ENCODE peak calls at places on chromosomes 7 and 10, in five cellular contexts. U is spleen, V is tibial nerve, M is heart left ventricle, W is neuronal stem cell. C is an unnamed sample.

GRCh38 chr7:118245267-118246040 is 20.9 kb downstream of the ANKRD7 start:
- DNase-seq in W (no peak), V (no peak), U (no peak), M (no peak), C (no peak)

GRCh38 chr7:155637155-155637554 is 7.3 kb upstream of the RBM33 start:
- DNase-seq in M (no peak), U (no peak), W (no peak), V (no peak), C (no peak)

GRCh38 chr7:107966701-107967100 is 36.3 kb downstream of the LAMB1 start:
- DNase-seq in V (no peak), U (no peak), W (peak; percentile 20), M (peak; percentile 75), C (no peak)

GRCh38 chr10:47020491-47020890 is 109.3 kb downstream of the PTPN20 start:
- DNase-seq in W (no peak), U (peak; percentile 72), V (no peak), M (no peak), C (no peak)

GRCh38 chr7:15303357-15303756 is 258.5 kb downstream of the AGMO start:
- DNase-seq in M (no peak), U (no peak), V (no peak), W (no peak), C (no peak)

GRCh38 chr7:126040114-126041045 is 1110.8 kb upstream of the POT1 start:
- DNase-seq in M (no peak), W (no peak), V (no peak), U (no peak), C (no peak)

GRCh38 chr10:47167591-47167990 is 132.4 kb upstream of the GDF10 start:
- DNase-seq in U (no peak), W (no peak), V (no peak), M (no peak), C (no peak)

GRCh38 chr10:132298038-132298935 is 9.5 kb downstream of the STK32C start:
- DNase-seq in W (no peak), U (peak; percentile 64), V (no peak), M (peak; percentile 12), C (no peak)

GRCh38 chr7:80324032-80324431 is 187.8 kb downstream of the GNAT3 start:
- DNase-seq in U (no peak), M (no peak), W (no peak), V (no peak), C (no peak)

GRCh38 chr10:125029584-125030242 is 87.8 kb downstream of the ZRANB1 start:
- DNase-seq in U (no peak), M (no peak), V (no peak), W (no peak), C (no peak)

GRCh38 chr10:8100366-8100765 is 45.9 kb downstream of the GATA3 start:
- DNase-seq in V (no peak), W (no peak), M (no peak), U (no peak), C (no peak)

GRCh38 chr10:86085136-86085535 is 281.5 kb downstream of the GRID1 start:
- DNase-seq in M (no peak), V (no peak), U (peak; percentile 66), W (no peak), C (no peak)

GRCh38 chr10:62561151-62561550 is 187.0 kb downstream of the ZNF365 start:
- DNase-seq in M (no peak), W (no peak), V (no peak), U (no peak), C (no peak)

GRCh38 chr10:114172776-114173555 is 1.0 kb downstream of the CCDC186 start:
- DNase-seq in W (no peak), V (no peak), M (no peak), U (no peak), C (no peak)

GRCh38 chr7:2522780-2523433 is 3.3 kb downstream of the LFNG start:
- DNase-seq in W (peak; percentile 68), V (no peak), U (no peak), M (no peak), C (peak; percentile 38)

GRCh38 chr10:93758911-93759410 is 1.2 kb downstream of the LGI1 start:
- DNase-seq in M (no peak), V (no peak), W (no peak), U (no peak), C (no peak)

GRCh38 chr7:68185641-68186040 is 1189.0 kb downstream of the TYW1 start:
- DNase-seq in W (no peak), V (no peak), M (no peak), U (no peak), C (no peak)

GRCh38 chr10:24462340-24462739 is 253.4 kb downstream of the KIAA1217 start:
- DNase-seq in U (no peak), V (no peak), W (no peak), M (no peak), C (no peak)

GRCh38 chr7:39300276-39300675 is 265.9 kb upstream of the YAE1 start:
- DNase-seq in W (no peak), V (no peak), U (no peak), M (no peak), C (no peak)

GRCh38 chr7:76261935-76262334 is 40.5 kb upstream of the HSPB1 start:
- DNase-seq in U (no peak), M (no peak), W (no peak), V (no peak), C (no peak)

GRCh38 chr10:93384006-93384405 is 98.1 kb downstream of the MYOF start:
- DNase-seq in V (no peak), U (no peak), W (no peak), M (no peak), C (no peak)

GRCh38 chr10:70561051-70561450 is 41.5 kb downstream of the PRF1 start:
- DNase-seq in U (no peak), M (peak; percentile 49), W (no peak), V (no peak), C (peak; percentile 55)

GRCh38 chr10:13816195-13816926 is 229.6 kb downstream of the PRPF18 start:
- DNase-seq in V (peak; percentile 57), M (peak; percentile 89), U (no peak), W (no peak), C (no peak)

GRCh38 chr10:45373003-45373782 is 823 bp upstream of the ALOX5 start:
- DNase-seq in U (peak; percentile 89), W (no peak), V (no peak), M (peak; percentile 41), C (peak; percentile 27)

GRCh38 chr10:18341063-18341462 is 200.8 kb downstream of the CACNB2 start:
- DNase-seq in V (no peak), U (no peak), M (no peak), W (no peak), C (no peak)
- H3K4me3 ChIP-seq in V (peak overlapping the region; percentile 44), U (no peak overlapping the region), M (peak overlapping the region; percentile 55), W (no peak overlapping the region), C (peak overlapping the region; percentile 48)

GRCh38 chr7:35336444-35336843 is 82.5 kb upstream of the TBX20 start:
- DNase-seq in V (no peak), M (peak; percentile 34), W (no peak), U (no peak), C (no peak)
- H3K27ac ChIP-seq in V (no peak overlapping the region), M (no peak overlapping the region), W (no peak overlapping the region), U (no peak overlapping the region), C (no peak overlapping the region)

GRCh38 chr10:12540341-12540781 is 191.0 kb downstream of the CAMK1D start:
- DNase-seq in M (no peak), W (no peak), V (no peak), U (no peak), C (no peak)
- H3K4me3 ChIP-seq in M (no peak overlapping the region), W (no peak overlapping the region), V (no peak overlapping the region), U (no peak overlapping the region), C (no peak overlapping the region)

GRCh38 chr10:91590142-91590903 is 42.5 kb downstream of the PPP1R3C start:
- DNase-seq in M (peak; percentile 69), U (no peak), W (no peak), V (peak; percentile 28), C (peak; percentile 35)
- H3K27ac ChIP-seq in M (peak overlapping the region; percentile 87), U (peak overlapping the region; percentile 45), W (no peak overlapping the region), V (peak overlapping the region; percentile 69), C (peak overlapping the region; percentile 33)

GRCh38 chr7:24834150-24834798 is 77.0 kb upstream of the GSDME start:
- DNase-seq in U (peak; percentile 83), M (peak; percentile 39), W (no peak), V (no peak), C (no peak)
- H3K4me3 ChIP-seq in U (no peak overlapping the region), M (peak overlapping the region; percentile 0), W (no peak overlapping the region), V (no peak overlapping the region), C (no peak overlapping the region)

DNA sequence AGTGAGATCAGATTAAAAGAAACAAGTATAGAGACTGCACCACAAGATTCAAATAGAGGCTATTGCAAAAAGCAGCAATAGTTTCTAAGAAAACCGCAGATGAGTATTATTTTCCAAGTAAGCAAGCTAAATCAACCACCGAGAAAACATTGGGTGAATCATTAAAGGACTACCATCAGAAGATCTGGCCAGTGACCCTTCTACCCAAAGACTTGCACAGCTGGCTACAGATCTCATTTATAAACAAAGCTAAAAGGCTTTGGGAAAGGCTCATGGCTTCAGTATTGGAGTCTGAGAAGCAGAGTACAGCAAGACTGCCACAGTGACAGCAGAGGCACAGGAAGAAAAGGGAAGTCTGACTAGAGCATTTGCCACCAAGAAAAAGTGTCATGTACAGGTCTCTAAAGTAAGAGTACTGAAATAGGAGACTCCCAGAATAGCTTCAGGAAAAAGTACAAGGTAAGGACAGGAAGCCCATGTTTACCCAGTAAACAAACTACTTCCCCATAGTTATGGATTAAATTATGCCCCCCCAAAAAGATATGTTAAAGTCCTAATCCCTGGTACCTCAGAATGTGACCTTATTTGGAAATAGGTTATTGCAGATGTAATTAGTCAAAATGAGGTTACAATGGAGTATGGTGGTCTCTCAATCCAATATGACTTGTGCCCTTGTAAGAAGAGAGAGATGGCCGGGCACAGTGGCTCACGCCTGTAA is 19.0 kb downstream of the STEAP1 start:
- DNase-seq in V (no peak), U (no peak), M (no peak), W (no peak), C (no peak)
- H3K27ac ChIP-seq in V (no peak overlapping the region), U (no peak overlapping the region), M (no peak overlapping the region), W (no peak overlapping the region), C (no peak overlapping the region)

DNA sequence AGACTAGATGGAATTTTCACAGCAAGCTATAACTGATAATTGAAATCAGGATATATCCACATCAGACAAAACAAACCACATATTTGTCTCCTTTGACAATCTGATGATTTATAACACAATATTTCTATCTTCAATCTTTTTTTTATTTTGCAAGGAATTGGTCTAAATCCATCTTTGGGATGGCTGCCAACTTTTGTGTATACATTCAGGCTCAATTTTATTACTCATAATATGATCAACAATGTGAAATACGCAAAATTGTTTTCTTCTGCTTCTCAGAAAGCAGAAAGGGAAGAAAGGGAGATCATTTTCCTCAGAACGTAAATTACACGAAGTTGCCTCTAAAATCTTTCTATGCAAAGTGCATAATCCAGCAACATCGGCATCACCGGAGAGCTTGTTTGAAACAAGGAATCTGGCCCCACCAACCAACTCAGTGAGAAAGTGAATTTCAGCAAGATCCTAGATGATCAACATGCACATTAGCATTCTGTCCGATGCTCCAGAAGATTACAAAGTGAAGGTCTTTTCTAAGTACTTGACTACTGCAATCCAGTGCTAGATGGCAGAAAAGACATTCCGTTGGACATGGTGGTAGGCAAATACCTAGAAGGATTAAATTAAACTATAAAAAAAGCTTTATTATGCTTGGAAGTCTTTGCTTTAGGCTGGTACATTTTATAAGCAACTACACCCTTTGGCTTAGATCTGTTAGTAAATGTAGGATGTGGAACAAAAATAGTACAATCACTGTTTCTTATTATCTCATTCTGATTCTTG is 126.3 kb upstream of the RSU1 start:
- DNase-seq in M (no peak), U (no peak), V (no peak), W (no peak), C (no peak)
- H3K4me3 ChIP-seq in M (no peak overlapping the region), U (no peak overlapping the region), V (no peak overlapping the region), W (no peak overlapping the region), C (no peak overlapping the region)